ENCODE peak calls at places on chromosomes 1 and 21, in six cellular contexts. B, Y, S, Z, N and W are unnamed samples.

GRCh38 chr1:94713472-94714141 is 106.5 kb upstream of the SLC44A3 start:
- DNase-seq in N (peak; percentile 96), B (peak; percentile 42), Y (peak; percentile 86), Z (peak; percentile 37), S (peak; percentile 98), W (peak; percentile 98)

GRCh38 chr1:32870615-32871363 is at the start of gene FNDC5:
- DNase-seq in Z (no peak), N (no peak), S (no peak), B (peak; percentile 54), Y (no peak), W (no peak)

GRCh38 chr21:27580276-27580675 is 613.4 kb upstream of the ADAMTS5 start:
- DNase-seq in N (peak; percentile 51), B (no peak), Y (no peak), S (peak; percentile 76), Z (no peak), W (no peak)

GRCh38 chr1:99180343-99180808 is 83.9 kb upstream of the PLPPR4 start:
- DNase-seq in S (peak; percentile 62), N (peak; percentile 86), Z (peak; percentile 79), Y (peak; percentile 46), B (peak; percentile 39), W (peak; percentile 79)

GRCh38 chr1:41388517-41388916 is 27.3 kb downstream of the FOXO6 start:
- DNase-seq in Z (no peak), N (no peak), S (no peak), Y (no peak), B (no peak), W (no peak)

GRCh38 chr1:226335653-226336052 is 26.7 kb upstream of the LIN9 start:
- DNase-seq in Z (no peak), S (no peak), N (peak; percentile 19), Y (no peak), B (no peak), W (no peak)

GRCh38 chr1:229342902-229343587 is at the start of gene CCSAP:
- DNase-seq in S (peak; percentile 32), Z (peak; percentile 35), B (peak; percentile 73), N (peak; percentile 42), Y (peak; percentile 43), W (peak; percentile 52)

GRCh38 chr1:76959581-76959980 is 92.3 kb downstream of the ST6GALNAC5 start:
- DNase-seq in S (no peak), Z (no peak), Y (no peak), N (no peak), B (no peak), W (no peak)

GRCh38 chr1:24702511-24703293 is 42.5 kb upstream of the CLIC4 start:
- DNase-seq in Z (no peak), S (peak; percentile 66), Y (peak; percentile 39), B (no peak), N (peak; percentile 41), W (peak; percentile 56)

GRCh38 chr21:43806017-43806710 is 16.8 kb downstream of the RRP1 start:
- DNase-seq in Y (no peak), S (no peak), N (no peak), Z (no peak), B (no peak), W (no peak)
- TF ChIP-seq CTCF in Y (no peak), S (no peak), N (no peak), Z (no peak), B (no peak), W (no peak)

DNA sequence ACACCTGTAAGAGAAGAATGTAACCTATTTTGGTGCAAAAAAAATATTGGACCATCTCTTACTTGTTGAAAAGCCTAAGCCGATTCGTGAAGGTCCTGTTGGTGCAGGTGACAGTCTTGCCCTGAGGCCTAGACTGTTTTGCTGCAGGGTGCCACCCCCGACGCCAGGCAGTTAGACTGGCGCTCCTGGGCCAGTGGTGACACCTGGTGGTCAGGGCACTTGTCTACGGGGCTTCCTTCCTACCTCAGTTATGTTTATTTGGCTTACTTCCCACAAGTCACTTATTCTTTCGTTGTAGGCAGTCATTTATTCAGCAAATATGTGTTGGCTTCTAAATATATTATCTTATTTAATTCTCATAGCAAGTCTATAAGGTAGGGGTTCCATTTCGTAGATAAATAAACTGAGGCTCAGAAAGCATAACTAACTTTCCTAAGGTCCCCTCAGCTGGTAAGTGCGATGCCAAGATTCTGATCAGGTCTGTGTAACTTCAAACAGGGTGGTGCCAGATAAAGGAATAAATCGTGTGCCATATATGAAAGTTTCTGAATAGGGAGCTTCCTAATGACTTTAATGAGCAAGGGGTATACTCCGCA is 1.9 kb downstream of the EEIG2 start:
- DNase-seq in Z (peak; percentile 65), Y (peak; percentile 81), B (peak; percentile 70), S (peak; percentile 58), N (peak; percentile 21), W (peak; percentile 73)
- TF ChIP-seq CTCF in Z (no peak), Y (peak; percentile 97), B (peak; percentile 87), S (peak; percentile 71), N (peak; percentile 46), W (peak; percentile 70)

GRCh38 chr1:11858968-11859871 is 475 bp upstream of the NPPB start:
- DNase-seq in B (peak; percentile 88), Z (no peak), Y (peak; percentile 66), N (peak; percentile 67), S (peak; percentile 40), W (peak; percentile 46)
- TF ChIP-seq CTCF in B (no peak), Z (no peak), Y (no peak), N (peak; percentile 46), S (no peak), W (no peak)

GRCh38 chr1:1274299-1274930 is 761 bp upstream of the UBE2J2 start:
- DNase-seq in B (no peak), Y (no peak), Z (no peak), S (no peak), N (no peak), W (no peak)
- TF ChIP-seq CTCF in B (no peak), Y (no peak), Z (no peak), S (no peak), N (no peak), W (no peak)

DNA sequence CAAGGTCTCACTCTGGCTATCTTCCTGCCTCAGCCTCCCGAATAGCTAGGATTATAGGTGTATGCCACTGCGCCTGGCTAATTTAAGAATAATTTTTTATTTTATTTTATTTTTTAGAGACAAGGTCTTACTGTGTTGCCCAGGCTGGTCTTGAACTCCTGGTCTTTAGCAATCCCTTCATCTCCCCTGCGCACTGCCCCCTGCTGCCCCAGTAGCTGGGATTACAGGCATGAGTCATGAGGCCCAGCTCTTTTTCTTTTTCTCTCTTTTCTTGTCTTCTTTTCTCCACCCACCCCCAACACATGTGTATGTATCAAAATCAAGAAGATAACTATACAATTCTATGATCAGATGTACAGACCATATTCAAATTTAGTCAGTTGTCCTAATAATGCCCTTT is 87.2 kb downstream of the PEX14 start:
- DNase-seq in S (peak; percentile 5), N (peak; percentile 32), B (no peak), Y (no peak), Z (no peak), W (no peak)
- TF ChIP-seq CTCF in S (peak; percentile 22), N (peak; percentile 52), B (no peak), Y (no peak), Z (no peak), W (peak; percentile 7)

DNA sequence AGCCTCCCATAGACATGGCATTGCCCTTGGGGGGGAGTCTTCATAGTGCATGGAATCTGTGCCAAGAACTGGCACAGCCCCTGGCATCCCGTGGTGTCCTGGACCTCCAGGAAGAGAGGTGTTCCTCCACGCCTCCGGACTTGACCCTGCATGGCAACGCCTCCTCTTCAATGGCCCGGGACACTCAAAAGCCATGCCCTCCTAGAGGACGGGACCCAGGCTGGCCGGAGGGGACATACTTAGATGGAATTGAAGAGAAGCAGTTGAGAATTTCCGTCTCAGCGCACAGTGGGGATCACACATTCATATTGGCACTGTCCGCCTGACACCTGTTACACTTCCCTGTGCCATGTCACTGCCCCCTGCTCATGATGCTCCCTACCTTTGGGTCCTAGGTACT is 38.4 kb upstream of the TENT5C start:
- DNase-seq in S (no peak), Y (no peak), N (no peak), Z (peak; percentile 4), B (no peak), W (no peak)
- TF ChIP-seq CTCF in S (no peak), Y (no peak), N (no peak), Z (no peak), B (no peak), W (no peak)

GRCh38 chr1:18858070-18858688 is 1.3 kb downstream of the TAS1R2 start:
- DNase-seq in N (no peak), S (no peak), B (no peak), Y (no peak), Z (no peak), W (no peak)

GRCh38 chr1:18859560-18859959 is at the start of gene TAS1R2:
- DNase-seq in B (no peak), S (no peak), Z (no peak), N (no peak), Y (no peak), W (no peak)

GRCh38 chr1:18865176-18865575 is 5.7 kb upstream of the TAS1R2 start:
- DNase-seq in S (no peak), Y (no peak), B (no peak), Z (no peak), N (no peak), W (no peak)

GRCh38 chr1:18861590-18861989 is 2.1 kb upstream of the TAS1R2 start:
- DNase-seq in Z (no peak), N (no peak), B (no peak), Y (no peak), S (no peak), W (no peak)

GRCh38 chr1:18861082-18861481 is 1.6 kb upstream of the TAS1R2 start:
- DNase-seq in S (no peak), Y (no peak), N (no peak), Z (no peak), B (no peak), W (no peak)
- TF ChIP-seq CTCF in S (no peak), Y (no peak), N (no peak), Z (no peak), B (no peak), W (no peak)